ENCODE peak calls at places on chromosomes 3 and 15, in eight cellular contexts. C is T47D, E is ELF-1, K is ureter, V is H4, O is heart left ventricle, A is T1000, T is GM04504. Q is an unnamed sample.

GRCh38 chr3:62876064-62876463 is 848 bp upstream of the CADPS start:
- DNase-seq in E (peak), A (peak), K (no peak), T (no peak), V (peak), C (peak), O (peak), Q (no peak)

GRCh38 chr15:90818251-90819210 is 49.9 kb upstream of the FURIN start:
- DNase-seq in O (no peak), E (peak), K (no peak), T (no peak), C (no peak), V (no peak), A (no peak), Q (no peak)

GRCh38 chr15:26864664-26865191 is 2.1 kb upstream of the GABRA5 start:
- DNase-seq in A (no peak), T (no peak), C (peak), O (no peak), K (no peak), E (peak), V (peak), Q (no peak)

GRCh38 chr15:99755692-99756409 is 22.6 kb upstream of the LYSMD4 start:
- DNase-seq in K (peak), T (peak), V (peak), A (peak), O (peak), C (peak), E (peak), Q (peak)

GRCh38 chr15:74589826-74590225 is 25.8 kb upstream of the CLK3 start:
- DNase-seq in T (no peak), C (no peak), K (no peak), E (no peak), V (no peak), O (no peak), A (no peak), Q (no peak)

GRCh38 chr3:77780621-77781020 is 740.7 kb downstream of the ROBO2 start:
- DNase-seq in V (no peak), E (no peak), A (no peak), K (no peak), C (no peak), O (no peak), T (no peak), Q (no peak)

GRCh38 chr15:86553116-86553515 is 473.4 kb downstream of the AGBL1 start:
- DNase-seq in C (no peak), K (no peak), T (no peak), A (no peak), O (no peak), E (no peak), V (no peak), Q (no peak)

GRCh38 chr3:118272976-118273375 is 761.7 kb downstream of the IGSF11 start:
- DNase-seq in V (peak), A (no peak), C (no peak), E (no peak), O (no peak), T (no peak), K (no peak), Q (no peak)

GRCh38 chr3:148881286-148881685 is 16.2 kb downstream of the CPA3 start:
- DNase-seq in C (no peak), K (no peak), V (no peak), T (no peak), E (no peak), O (no peak), A (no peak), Q (no peak)

GRCh38 chr15:43950551-43950950 is 123.7 kb downstream of the WDR76 start:
- DNase-seq in V (no peak), K (no peak), O (no peak), C (no peak), T (no peak), A (no peak), E (no peak), Q (no peak)

Q was measured in effector CD4-positive, alpha-beta T cell.